ENCODE peak calls at places on chromosome 6, in four cellular contexts. G is NCI-H1417, X is right lobe of liver, Z is NAMALWA. Q is an unnamed sample.

GRCh38 chr6:138393871-138394783 is 9.9 kb upstream of the HEBP2 start:
- DNase-seq in G (no peak), X (no peak), Z (peak; percentile 50), Q (no peak)

GRCh38 chr6:63644668-63645326 is 9.2 kb downstream of the PHF3 start:
- DNase-seq in G (no peak), X (no peak), Z (no peak), Q (no peak)

GRCh38 chr6:100464910-100465700 is at the start of gene SIM1:
- DNase-seq in G (peak; percentile 96), X (no peak), Z (no peak), Q (no peak)

GRCh38 chr6:87483929-87484328 is 11.2 kb downstream of the SLC35A1 start:
- DNase-seq in G (no peak), X (no peak), Z (peak; percentile 47), Q (peak; percentile 95)

GRCh38 chr6:14635195-14635594 is 517.6 kb downstream of the CD83 start:
- DNase-seq in G (no peak), X (no peak), Z (no peak), Q (no peak)

GRCh38 chr6:158284340-158285210 is 27.7 kb upstream of the TULP4 start:
- DNase-seq in G (no peak), X (no peak), Z (no peak), Q (no peak)

GRCh38 chr6:76351275-76351674 is 278.8 kb upstream of the IMPG1 start:
- DNase-seq in G (peak; percentile 29), X (no peak), Z (peak; percentile 13), Q (peak; percentile 34)

GRCh38 chr6:53311586-53311935 is 37.2 kb downstream of the ELOVL5 start:
- DNase-seq in G (no peak), X (no peak), Z (no peak), Q (no peak)

GRCh38 chr6:127918506-127919427 is 17.9 kb upstream of the THEMIS start:
- DNase-seq in G (no peak), X (no peak), Z (no peak), Q (no peak)

GRCh38 chr6:153599901-153600300 is 439.1 kb upstream of the OPRM1 start:
- DNase-seq in G (no peak), X (no peak), Z (no peak), Q (no peak)

Q was measured in HCT116.